ENCODE peak calls at places on chromosomes 4 and X, in seven cellular contexts. E, A, M, J, N, W and L are unnamed samples.

GRCh38 chr4:140037353-140038030 is 116.5 kb downstream of the MAML3 start:
- DNase-seq in E (no peak), A (no peak), M (peak; percentile 97), J (no peak), N (peak; percentile 67), W (no peak), L (no peak)

GRCh38 chr4:2337131-2337723 is 75.3 kb upstream of the MXD4 start:
- DNase-seq in E (no peak), A (no peak), M (no peak), J (no peak), N (no peak), W (no peak), L (no peak)

GRCh38 chrX:75132672-75133071 is 23.4 kb downstream of the ABCB7 start:
- DNase-seq in E (no peak), A (no peak), M (no peak), J (no peak), N (no peak), W (no peak), L (no peak)

GRCh38 chr4:42453612-42454011 is 56.3 kb downstream of the SHISA3 start:
- DNase-seq in E (no peak), A (no peak), M (no peak), J (no peak), N (no peak), W (no peak), L (no peak)

GRCh38 chrX:132614297-132614696 is 125.5 kb upstream of the MBNL3 start:
- DNase-seq in E (no peak), A (peak; percentile 22), M (no peak), J (no peak), N (no peak), W (no peak), L (no peak)

GRCh38 chrX:15334561-15334960 is 762 bp downstream of the PIGA start:
- DNase-seq in E (no peak), A (peak; percentile 36), M (peak; percentile 30), J (no peak), N (no peak), W (peak; percentile 1), L (peak; percentile 60)

GRCh38 chr4:40299126-40299525 is 36.0 kb upstream of the CHRNA9 start:
- DNase-seq in E (no peak), A (no peak), M (no peak), J (no peak), N (no peak), W (no peak), L (no peak)

GRCh38 chrX:118756111-118756510 is 28.7 kb downstream of the IL13RA1 start:
- DNase-seq in E (no peak), A (no peak), M (peak; percentile 32), J (no peak), N (no peak), W (no peak), L (no peak)

GRCh38 chr4:182533948-182534347 is 290.7 kb downstream of the TENM3 start:
- DNase-seq in E (no peak), A (no peak), M (peak; percentile 85), J (no peak), N (no peak), W (no peak), L (no peak)

GRCh38 chr4:1206299-1207156 is 34.1 kb upstream of the SPON2 start:
- DNase-seq in E (peak; percentile 46), A (peak; percentile 4), M (no peak), J (no peak), N (no peak), W (no peak), L (peak; percentile 55)

GRCh38 chr4:26779674-26780073 is 81.0 kb upstream of the STIM2 start:
- DNase-seq in E (no peak), A (no peak), M (peak; percentile 17), J (no peak), N (no peak), W (no peak), L (no peak)

GRCh38 chr4:38514465-38515146 is 149.4 kb upstream of the KLF3 start:
- DNase-seq in E (no peak), A (no peak), M (no peak), J (no peak), N (no peak), W (no peak), L (no peak)

GRCh38 chr4:3468804-3469203 is 5.7 kb downstream of the DOK7 start:
- DNase-seq in E (no peak), A (no peak), M (no peak), J (no peak), N (no peak), W (no peak), L (no peak)

GRCh38 chrX:115713465-115713864 is 152.5 kb downstream of the PLS3 start:
- DNase-seq in E (no peak), A (no peak), M (no peak), J (no peak), N (no peak), W (no peak), L (no peak)

GRCh38 chrX:108590496-108590895 is 145.9 kb downstream of the IRS4 start:
- DNase-seq in E (no peak), A (no peak), M (peak; percentile 44), J (no peak), N (no peak), W (no peak), L (no peak)

GRCh38 chrX:129980540-129981206 is 1.8 kb upstream of the BCORL1 start:
- DNase-seq in E (peak; percentile 69), A (peak; percentile 73), M (no peak), J (no peak), N (no peak), W (no peak), L (peak; percentile 72)

GRCh38 chr4:127229866-127230608 is 402.7 kb upstream of the INTU start:
- DNase-seq in E (no peak), A (no peak), M (no peak), J (no peak), N (no peak), W (no peak), L (no peak)

GRCh38 chr4:13611283-13611842 is 16.2 kb downstream of the BOD1L1 start:
- DNase-seq in E (no peak), A (no peak), M (peak; percentile 84), J (no peak), N (no peak), W (no peak), L (no peak)

GRCh38 chr4:169899295-169899694 is 126.9 kb downstream of the MFAP3L start:
- DNase-seq in E (no peak), A (no peak), M (peak; percentile 9), J (no peak), N (peak; percentile 56), W (no peak), L (no peak)

GRCh38 chr4:1492636-1493539 is 86.6 kb upstream of the NKX1-1 start:
- DNase-seq in E (peak; percentile 26), A (peak; percentile 1), M (no peak), J (no peak), N (peak; percentile 12), W (no peak), L (peak; percentile 50)

GRCh38 chrX:73768886-73769285 is 205.9 kb downstream of the CHIC1 start:
- DNase-seq in E (no peak), A (no peak), M (no peak), J (no peak), N (no peak), W (no peak), L (no peak)

GRCh38 chrX:16722481-16722880 is 3.1 kb downstream of the SYAP1 start:
- DNase-seq in E (no peak), A (no peak), M (no peak), J (no peak), N (no peak), W (no peak), L (no peak)

GRCh38 chr4:68873218-68873502 is 57.4 kb downstream of the UGT2B10 start:
- DNase-seq in E (no peak), A (no peak), M (no peak), J (no peak), N (no peak), W (no peak), L (no peak)

GRCh38 chr4:8616831-8617230 is 24.3 kb downstream of the CPZ start:
- DNase-seq in E (peak; percentile 22), A (no peak), M (no peak), J (no peak), N (no peak), W (no peak), L (no peak)

GRCh38 chr4:62706423-62706822 is 1506.3 kb downstream of the ADGRL3 start:
- DNase-seq in E (no peak), A (no peak), M (no peak), J (no peak), N (no peak), W (no peak), L (no peak)

GRCh38 chrX:100895365-100896075 is 21.4 kb upstream of the NOX1 start:
- DNase-seq in E (no peak), A (peak; percentile 17), M (peak; percentile 48), J (no peak), N (peak; percentile 11), W (no peak), L (peak; percentile 62)

GRCh38 chr4:6265546-6265945 is 4.1 kb upstream of the WFS1 start:
- DNase-seq in E (no peak), A (no peak), M (no peak), J (no peak), N (no peak), W (no peak), L (no peak)

GRCh38 chr4:54872246-54872645 is 214.5 kb downstream of the KIT start:
- DNase-seq in E (no peak), A (no peak), M (no peak), J (no peak), N (peak; percentile 13), W (no peak), L (no peak)

GRCh38 chr4:186192068-186192751 is 843 bp downstream of the CYP4V2 start:
- DNase-seq in E (peak; percentile 54), A (peak; percentile 47), M (peak; percentile 46), J (no peak), N (peak; percentile 52), W (peak; percentile 25), L (peak; percentile 75)

GRCh38 chrX:136065044-136065671 is 79.9 kb downstream of the SLC9A6 start:
- DNase-seq in E (peak; percentile 65), A (no peak), M (peak; percentile 91), J (no peak), N (no peak), W (peak; percentile 4), L (peak; percentile 62)

GRCh38 chr4:122765702-122766352 is 33.3 kb downstream of the BBS12 start:
- DNase-seq in E (no peak), A (no peak), M (peak; percentile 92), J (no peak), N (no peak), W (no peak), L (no peak)

GRCh38 chr4:75243570-75243969 is 270.6 kb downstream of the RCHY1 start:
- DNase-seq in E (no peak), A (no peak), M (no peak), J (no peak), N (peak; percentile 18), W (no peak), L (no peak)

GRCh38 chr4:85747871-85748491 is 273.0 kb downstream of the ARHGAP24 start:
- DNase-seq in E (no peak), A (peak; percentile 68), M (peak; percentile 88), J (no peak), N (peak; percentile 63), W (no peak), L (no peak)

GRCh38 chrX:150841466-150842197 is 56.8 kb downstream of the CD99L2 start:
- DNase-seq in E (no peak), A (no peak), M (peak; percentile 76), J (no peak), N (no peak), W (no peak), L (no peak)

GRCh38 chrX:9626379-9626778 is 139.3 kb downstream of the GPR143 start:
- DNase-seq in E (no peak), A (no peak), M (no peak), J (no peak), N (no peak), W (no peak), L (no peak)